ENCODE peak calls at places on chromosomes 7 and 10, in eight cellular contexts. One of them, this sample, is unnamed.
A peak's percentile ranks its signal among the peaks of the same experiment; 100 is the strongest.

GRCh38 chr10:84291389-84291788 is 37.0 kb upstream of the CCSER2 start:
- DNase-seq in GM13977: no peak
- DNase-seq in posterior cingulate gyrus: no peak
- DNase-seq in neuronal stem cell: peak; percentile 54
- DNase-seq in RPMI7951: peak; percentile 53
- DNase-seq in left lobe of liver: no peak
- DNase-seq in WTC11: peak; percentile 48
- DNase-seq in activated T-cell treated with anti-CD3 and anti-CD28 coated beads, Interleukin-2, amount 50 U/mL, for 72 hours: no peak
- DNase-seq in this sample: no peak

GRCh38 chr7:134835463-134835823 is 56.0 kb downstream of the CALD1 start:
- DNase-seq in GM13977: no peak
- DNase-seq in posterior cingulate gyrus: no peak
- DNase-seq in neuronal stem cell: no peak
- DNase-seq in RPMI7951: no peak
- DNase-seq in left lobe of liver: no peak
- DNase-seq in WTC11: no peak
- DNase-seq in activated T-cell treated with anti-CD3 and anti-CD28 coated beads, Interleukin-2, amount 50 U/mL, for 72 hours: no peak
- DNase-seq in this sample: no peak

GRCh38 chr7:135236727-135237126 is 3.1 kb downstream of the STRA8 start:
- DNase-seq in GM13977: peak; percentile 67
- DNase-seq in posterior cingulate gyrus: no peak
- DNase-seq in neuronal stem cell: no peak
- DNase-seq in RPMI7951: no peak
- DNase-seq in left lobe of liver: no peak
- DNase-seq in WTC11: no peak
- DNase-seq in activated T-cell treated with anti-CD3 and anti-CD28 coated beads, Interleukin-2, amount 50 U/mL, for 72 hours: no peak
- DNase-seq in this sample: no peak

GRCh38 chr10:45278860-45279498 is 36.4 kb downstream of the OR13A1 start:
- DNase-seq in GM13977: no peak
- DNase-seq in posterior cingulate gyrus: no peak
- DNase-seq in neuronal stem cell: no peak
- DNase-seq in RPMI7951: no peak
- DNase-seq in left lobe of liver: no peak
- DNase-seq in WTC11: no peak
- DNase-seq in activated T-cell treated with anti-CD3 and anti-CD28 coated beads, Interleukin-2, amount 50 U/mL, for 72 hours: no peak
- DNase-seq in this sample: no peak

GRCh38 chr7:108234281-108234680 is 104.1 kb upstream of the LAMB4 start:
- DNase-seq in GM13977: no peak
- DNase-seq in posterior cingulate gyrus: no peak
- DNase-seq in neuronal stem cell: no peak
- DNase-seq in RPMI7951: no peak
- DNase-seq in left lobe of liver: no peak
- DNase-seq in WTC11: no peak
- DNase-seq in activated T-cell treated with anti-CD3 and anti-CD28 coated beads, Interleukin-2, amount 50 U/mL, for 72 hours: no peak
- DNase-seq in this sample: no peak

GRCh38 chr10:64795847-64796246 is 1274.6 kb downstream of the REEP3 start:
- DNase-seq in GM13977: no peak
- DNase-seq in posterior cingulate gyrus: no peak
- DNase-seq in neuronal stem cell: no peak
- DNase-seq in RPMI7951: no peak
- DNase-seq in left lobe of liver: no peak
- DNase-seq in WTC11: no peak
- DNase-seq in activated T-cell treated with anti-CD3 and anti-CD28 coated beads, Interleukin-2, amount 50 U/mL, for 72 hours: no peak
- DNase-seq in this sample: no peak

GRCh38 chr10:132893090-132893489 is 49.3 kb downstream of the CFAP46 start:
- DNase-seq in GM13977: no peak
- DNase-seq in posterior cingulate gyrus: no peak
- DNase-seq in neuronal stem cell: no peak
- DNase-seq in RPMI7951: no peak
- DNase-seq in left lobe of liver: no peak
- DNase-seq in WTC11: no peak
- DNase-seq in activated T-cell treated with anti-CD3 and anti-CD28 coated beads, Interleukin-2, amount 50 U/mL, for 72 hours: no peak
- DNase-seq in this sample: no peak

GRCh38 chr7:42426163-42426562 is 189.2 kb upstream of the GLI3 start:
- DNase-seq in GM13977: no peak
- DNase-seq in posterior cingulate gyrus: no peak
- DNase-seq in neuronal stem cell: no peak
- DNase-seq in RPMI7951: peak; percentile 15
- DNase-seq in left lobe of liver: no peak
- DNase-seq in WTC11: no peak
- DNase-seq in activated T-cell treated with anti-CD3 and anti-CD28 coated beads, Interleukin-2, amount 50 U/mL, for 72 hours: no peak
- DNase-seq in this sample: no peak

GRCh38 chr7:28298870-28299484 is 113.3 kb upstream of the CREB5 start:
- DNase-seq in GM13977: no peak
- DNase-seq in posterior cingulate gyrus: peak; percentile 44
- DNase-seq in neuronal stem cell: peak; percentile 35
- DNase-seq in RPMI7951: peak; percentile 66
- DNase-seq in left lobe of liver: peak; percentile 54
- DNase-seq in WTC11: peak; percentile 63
- DNase-seq in activated T-cell treated with anti-CD3 and anti-CD28 coated beads, Interleukin-2, amount 50 U/mL, for 72 hours: no peak
- DNase-seq in this sample: peak; percentile 7

GRCh38 chr7:36851382-36851781 is 127.1 kb upstream of the AOAH start:
- DNase-seq in GM13977: no peak
- DNase-seq in posterior cingulate gyrus: no peak
- DNase-seq in neuronal stem cell: no peak
- DNase-seq in RPMI7951: no peak
- DNase-seq in left lobe of liver: no peak
- DNase-seq in WTC11: no peak
- DNase-seq in activated T-cell treated with anti-CD3 and anti-CD28 coated beads, Interleukin-2, amount 50 U/mL, for 72 hours: peak; percentile 19
- DNase-seq in this sample: no peak

GRCh38 chr7:75533926-75534325 is 41.8 kb downstream of the SPDYE5 start:
- DNase-seq in GM13977: no peak
- DNase-seq in posterior cingulate gyrus: no peak
- DNase-seq in neuronal stem cell: no peak
- DNase-seq in RPMI7951: no peak
- DNase-seq in left lobe of liver: peak; percentile 38
- DNase-seq in WTC11: no peak
- DNase-seq in activated T-cell treated with anti-CD3 and anti-CD28 coated beads, Interleukin-2, amount 50 U/mL, for 72 hours: no peak
- DNase-seq in this sample: no peak

GRCh38 chr7:12640299-12641096 is 46.9 kb upstream of the ARL4A start:
- DNase-seq in GM13977: no peak
- DNase-seq in posterior cingulate gyrus: no peak
- DNase-seq in neuronal stem cell: no peak
- DNase-seq in RPMI7951: no peak
- DNase-seq in left lobe of liver: no peak
- DNase-seq in WTC11: no peak
- DNase-seq in activated T-cell treated with anti-CD3 and anti-CD28 coated beads, Interleukin-2, amount 50 U/mL, for 72 hours: no peak
- DNase-seq in this sample: no peak